ENCODE peak calls at places on chromosomes 1 and 21, in four cellular contexts. W, C, K and T are unnamed samples.

GRCh38 chr1:6823822-6824221 is 38.6 kb downstream of the CAMTA1 start:
- DNase-seq in C (no peak), W (no peak), K (no peak), T (no peak)

GRCh38 chr1:223811634-223812101 is 34.1 kb downstream of the TP53BP2 start:
- DNase-seq in C (no peak), K (peak; percentile 16), W (no peak), T (no peak)

GRCh38 chr1:200873671-200874397 is 1.1 kb downstream of the GPR25 start:
- DNase-seq in C (no peak), W (no peak), K (no peak), T (no peak)

GRCh38 chr21:45467221-45467779 is 62.3 kb downstream of the COL18A1 start:
- DNase-seq in W (peak; percentile 65), C (no peak), K (no peak), T (no peak)

GRCh38 chr21:31184462-31184861 is 146.2 kb upstream of the KRTAP19-8 start:
- DNase-seq in C (no peak), K (no peak), W (no peak), T (no peak)

GRCh38 chr1:34002810-34003209 is 138.9 kb downstream of the HMGB4 start:
- DNase-seq in W (no peak), C (no peak), K (no peak), T (no peak)

GRCh38 chr1:182087951-182088350 is 26.4 kb upstream of the ZNF648 start:
- DNase-seq in K (no peak), W (no peak), C (no peak), T (no peak)

GRCh38 chr1:202858789-202859414 is 30.0 kb downstream of the RABIF start:
- DNase-seq in C (no peak), K (no peak), W (no peak), T (no peak)

GRCh38 chr1:224502459-224503160 is 68.0 kb upstream of the WDR26 start:
- DNase-seq in C (peak; percentile 32), K (no peak), W (peak; percentile 50), T (no peak)

GRCh38 chr1:204410764-204411450 is 710 bp downstream of the PPP1R15B start:
- DNase-seq in W (peak; percentile 27), K (no peak), C (no peak), T (peak; percentile 36)

GRCh38 chr1:71850936-71851335 is 431.4 kb downstream of the NEGR1 start:
- DNase-seq in K (no peak), W (no peak), C (no peak), T (no peak)

GRCh38 chr1:161071886-161072371 is 2.2 kb upstream of the ARHGAP30 start:
- DNase-seq in C (no peak), W (peak; percentile 54), K (peak; percentile 68), T (peak; percentile 71)

GRCh38 chr1:84366786-84367185 is 31.5 kb upstream of the DNASE2B start:
- DNase-seq in W (no peak), C (no peak), K (no peak), T (no peak)

GRCh38 chr21:15659768-15660423 is 69.9 kb upstream of the USP25 start:
- DNase-seq in W (no peak), C (no peak), K (peak; percentile 42), T (no peak)

GRCh38 chr1:6870086-6870485 is 84.8 kb downstream of the CAMTA1 start:
- DNase-seq in C (no peak), W (no peak), K (no peak), T (no peak)

GRCh38 chr21:43603230-43603626 is 56.1 kb downstream of the HSF2BP start:
- DNase-seq in C (no peak), W (no peak), K (no peak), T (no peak)

GRCh38 chr1:199298825-199299224 is 660.0 kb downstream of the PTPRC start:
- DNase-seq in W (no peak), C (no peak), K (no peak), T (no peak)

GRCh38 chr1:66330711-66331110 is 203.2 kb upstream of the SGIP1 start:
- DNase-seq in W (no peak), K (no peak), C (no peak), T (no peak)

GRCh38 chr1:205934788-205935187 is 8.5 kb downstream of the SLC26A9 start:
- DNase-seq in C (no peak), W (no peak), K (no peak), T (no peak)

GRCh38 chr1:201269900-201270410 is 13.4 kb upstream of the PKP1 start:
- DNase-seq in C (no peak), K (no peak), W (no peak), T (no peak)

GRCh38 chr1:23727362-23727811 is 15.9 kb upstream of the ELOA start:
- DNase-seq in W (no peak), K (peak; percentile 78), C (peak; percentile 79), T (no peak)

GRCh38 chr1:1100296-1100695 is 15.6 kb downstream of the C1orf159 start:
- DNase-seq in C (no peak), W (no peak), K (no peak), T (no peak)

GRCh38 chr1:232447125-232447524 is 182.8 kb downstream of the SIPA1L2 start:
- DNase-seq in W (no peak), C (no peak), K (no peak), T (no peak)

GRCh38 chr1:20284046-20284445 is 6.6 kb upstream of the VWA5B1 start:
- DNase-seq in K (no peak), W (no peak), C (no peak), T (no peak)

GRCh38 chr21:29346771-29347170 is 48.0 kb downstream of the BACH1 start:
- DNase-seq in K (no peak), W (no peak), C (no peak), T (no peak)
- TF ChIP-seq POLR2A in K (no peak), W (no peak), C (no peak), T (peak; percentile 43)

GRCh38 chr1:147172168-147173016 is at the start of gene PRKAB2:
- DNase-seq in K (peak; percentile 91), C (peak; percentile 96), W (peak; percentile 86), T (peak; percentile 83)
- TF ChIP-seq POLR2A in K (no peak), C (peak; percentile 48), W (peak; percentile 36), T (peak; percentile 74)

GRCh38 chr1:151976868-151977267 is 16.8 kb downstream of the S100A10 start:
- DNase-seq in W (no peak), C (no peak), K (no peak), T (no peak)
- TF ChIP-seq POLR2A in W (no peak), C (no peak), K (no peak), T (no peak)

DNA sequence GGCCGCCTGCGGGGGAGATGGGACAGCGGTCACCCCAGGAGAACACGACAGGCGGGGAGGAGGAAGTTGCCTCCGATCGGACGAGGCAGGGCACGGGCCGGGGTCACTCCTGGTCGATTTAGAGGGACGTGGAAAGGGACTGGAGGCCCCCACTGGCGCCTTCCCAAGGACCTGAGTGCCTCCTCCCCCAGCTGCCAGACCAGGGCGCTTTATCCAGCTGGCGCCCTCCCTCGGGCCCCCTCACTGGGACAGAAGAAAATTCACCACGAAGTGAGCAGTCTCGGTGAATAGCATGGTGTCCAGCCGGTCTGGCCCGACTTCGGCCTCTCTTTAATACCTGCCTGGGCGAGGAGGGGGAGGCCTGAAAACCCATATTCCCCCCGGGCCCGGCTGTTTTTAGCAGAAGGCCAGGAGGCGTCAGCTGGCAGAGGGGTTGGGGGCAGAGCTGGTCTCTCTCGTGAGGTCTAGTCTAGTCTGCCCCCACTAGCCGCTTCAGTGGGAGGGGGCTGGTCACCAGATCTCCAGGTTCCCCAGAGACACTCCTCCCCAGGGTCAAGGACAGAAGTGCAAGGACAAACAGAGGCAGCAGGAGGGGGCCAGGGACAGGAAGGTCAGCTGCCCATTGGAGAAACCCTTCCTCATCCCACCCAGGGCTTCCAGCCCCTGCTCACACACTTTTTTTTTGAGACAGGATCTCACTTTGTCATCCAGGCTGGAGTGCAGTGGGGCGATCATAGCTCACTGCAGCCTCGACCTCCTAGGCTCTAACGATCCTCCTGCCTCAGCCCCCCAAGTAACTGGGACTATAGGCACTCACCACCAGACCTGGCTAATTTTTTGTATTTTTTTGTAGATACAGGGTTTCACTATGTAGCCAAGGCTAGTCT is 10.2 kb downstream of the FAM229A start:
- DNase-seq in C (peak; percentile 81), K (peak; percentile 40), W (no peak), T (no peak)
- TF ChIP-seq POLR2A in C (no peak), K (peak; percentile 29), W (no peak), T (no peak)

DNA sequence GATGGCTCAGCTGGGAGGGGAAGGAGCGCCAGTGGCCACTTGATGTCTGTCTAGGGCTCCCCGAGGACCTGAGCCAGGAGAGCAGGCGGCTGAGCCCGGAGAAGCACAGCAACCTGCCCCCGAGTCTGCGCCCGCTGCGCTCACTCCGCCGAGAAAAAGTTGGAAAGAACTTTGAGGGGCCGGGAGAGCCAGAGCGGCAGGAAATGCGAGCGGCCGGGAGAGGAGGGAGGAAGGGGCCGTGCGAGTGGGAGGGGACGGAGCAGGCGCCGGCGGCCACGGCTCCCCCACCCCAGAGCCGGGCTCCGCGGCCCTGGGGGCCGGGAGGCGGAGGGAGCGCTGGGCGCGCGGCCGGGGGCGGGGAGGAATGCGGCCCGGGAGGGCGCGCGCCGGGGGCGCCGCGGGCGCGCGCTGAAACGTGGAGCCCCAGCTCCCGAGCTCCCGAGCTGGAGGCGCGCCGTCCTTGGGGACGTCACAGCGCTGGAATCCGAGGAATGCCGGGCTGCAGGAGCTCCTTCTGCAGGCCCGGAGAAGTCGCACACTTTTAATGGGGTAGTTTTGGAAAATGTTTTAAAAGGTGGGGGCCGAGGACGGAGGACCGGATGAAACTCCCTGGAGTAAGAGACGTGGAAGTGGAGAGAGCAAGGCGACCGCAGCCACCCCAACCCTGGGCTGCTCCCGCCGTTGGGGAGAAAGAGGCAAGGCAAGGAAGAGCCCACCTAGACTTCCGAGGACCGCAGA is at the start of gene PTPN14:
- DNase-seq in W (peak; percentile 87), C (peak; percentile 93), K (peak; percentile 82), T (peak; percentile 37)
- TF ChIP-seq POLR2A in W (peak; percentile 71), C (peak; percentile 68), K (peak; percentile 53), T (no peak)

GRCh38 chr1:2229032-2229920 is 1.2 kb downstream of the SKI start:
- DNase-seq in C (peak; percentile 88), K (no peak), W (no peak), T (peak; percentile 66)
- TF ChIP-seq POLR2A in C (no peak), K (no peak), W (no peak), T (no peak)

DNA sequence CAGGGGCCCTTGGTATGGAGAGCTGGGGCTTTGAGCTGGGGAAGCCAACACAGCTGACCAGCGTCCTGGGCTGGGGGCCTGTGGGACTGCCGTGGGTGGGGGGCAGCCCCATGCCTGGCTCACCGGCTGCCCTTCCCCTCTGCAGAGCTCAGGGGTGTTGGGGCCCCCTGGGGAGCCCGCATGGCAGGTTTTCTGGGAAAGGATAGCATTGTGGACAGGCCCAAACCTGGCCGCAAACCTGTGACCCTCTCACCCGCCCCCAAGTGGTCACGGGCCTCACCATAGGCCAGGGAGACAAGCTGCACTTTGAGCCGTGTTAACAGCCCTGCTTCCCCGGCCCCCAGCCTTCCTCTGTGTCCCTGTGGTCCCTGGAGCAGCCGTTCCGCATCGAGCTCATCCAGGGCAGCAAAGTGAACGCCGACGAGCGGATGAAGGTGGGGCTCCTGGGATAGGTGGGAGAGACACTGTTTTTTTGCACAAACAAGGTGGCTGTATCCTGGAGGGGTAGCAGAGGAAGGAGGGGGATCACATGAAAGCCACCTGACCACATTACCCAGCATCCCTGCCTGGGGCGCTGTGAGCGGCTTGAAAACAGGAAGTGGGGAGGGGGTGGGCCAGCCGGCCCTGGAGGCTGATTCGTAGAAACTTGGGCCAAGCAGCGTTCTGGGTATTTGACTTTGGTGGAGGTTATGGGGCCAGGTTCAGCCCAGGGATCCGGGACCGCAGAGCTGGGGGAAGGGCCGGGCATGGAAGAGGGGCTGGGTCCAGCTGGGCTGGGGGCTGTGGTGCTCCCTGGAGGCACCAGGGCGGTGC is 65.9 kb downstream of the PIK3CD start:
- DNase-seq in C (peak; percentile 77), K (peak; percentile 93), W (no peak), T (peak; percentile 78)
- TF ChIP-seq POLR2A in C (no peak), K (peak; percentile 74), W (no peak), T (no peak)

GRCh38 chr21:33924079-33924765 is 8.6 kb upstream of the ATP5PO start:
- DNase-seq in W (peak; percentile 71), K (peak; percentile 70), C (peak; percentile 90), T (peak; percentile 46)
- TF ChIP-seq POLR2A in W (no peak), K (no peak), C (no peak), T (no peak)